ENCODE peak calls at places on chromosomes 7 and 10, in five cellular contexts. D, O, M, V and K are unnamed samples.
A peak's percentile ranks its signal among the peaks of the same experiment; 100 is the strongest.

GRCh38 chr10:118870467-118871243 is 115.9 kb upstream of the CACUL1 start:
- DNase-seq in D (peak; percentile 48), O (no peak), M (peak; percentile 30), V (peak; percentile 73), K (peak; percentile 86)

GRCh38 chr10:114632869-114633715 is 25.0 kb downstream of the ABLIM1 start:
- DNase-seq in D (peak; percentile 43), O (no peak), M (peak; percentile 23), V (no peak), K (peak; percentile 94)

GRCh38 chr7:116616555-116617059 is 55.4 kb upstream of the MET start:
- DNase-seq in D (no peak), O (no peak), M (no peak), V (no peak), K (peak; percentile 61)

GRCh38 chr10:47164126-47164799 is 135.7 kb upstream of the GDF10 start:
- DNase-seq in D (no peak), O (no peak), M (no peak), V (no peak), K (peak; percentile 92)

GRCh38 chr10:99276848-99277486 is 41.3 kb upstream of the HPSE2 start:
- DNase-seq in D (no peak), O (no peak), M (peak; percentile 18), V (peak; percentile 34), K (no peak)

GRCh38 chr7:132930881-132931280 is 151.0 kb downstream of the CHCHD3 start:
- DNase-seq in D (no peak), O (no peak), M (no peak), V (no peak), K (peak; percentile 12)

GRCh38 chr7:36215017-36215621 is 62.1 kb downstream of the EEPD1 start:
- DNase-seq in D (no peak), O (no peak), M (peak; percentile 88), V (no peak), K (no peak)

GRCh38 chr10:118394557-118395194 is 52.6 kb upstream of the FAM204A start:
- DNase-seq in D (no peak), O (no peak), M (no peak), V (peak; percentile 59), K (no peak)

GRCh38 chr10:27513451-27514191 is 9.5 kb downstream of the RAB18 start:
- DNase-seq in D (no peak), O (no peak), M (no peak), V (no peak), K (peak; percentile 79)

GRCh38 chr10:117755615-117756014 is 213.1 kb downstream of the EMX2 start:
- DNase-seq in D (no peak), O (no peak), M (no peak), V (no peak), K (no peak)

GRCh38 chr7:84161398-84161797 is 33.2 kb downstream of the SEMA3A start:
- DNase-seq in D (no peak), O (no peak), M (no peak), V (no peak), K (no peak)

GRCh38 chr10:22742678-22743077 is 28.3 kb upstream of the PIP4K2A start:
- DNase-seq in D (no peak), O (no peak), M (no peak), V (peak; percentile 86), K (no peak)

GRCh38 chr10:103917326-103918052 is 495 bp downstream of the STN1 start:
- DNase-seq in D (peak; percentile 66), O (peak; percentile 50), M (no peak), V (no peak), K (peak; percentile 18)

GRCh38 chr7:50718311-50718710 is 64.4 kb downstream of the GRB10 start:
- DNase-seq in D (no peak), O (no peak), M (no peak), V (no peak), K (no peak)

GRCh38 chr7:70925411-70926115 is 206.4 kb upstream of the GALNT17 start:
- DNase-seq in D (no peak), O (no peak), M (no peak), V (no peak), K (peak; percentile 7)

GRCh38 chr10:7608001-7608400 is 58.8 kb downstream of the ITIH5 start:
- DNase-seq in D (no peak), O (no peak), M (no peak), V (no peak), K (no peak)

GRCh38 chr10:23171232-23171876 is 20.8 kb upstream of the PTF1A start:
- DNase-seq in D (no peak), O (no peak), M (no peak), V (no peak), K (peak; percentile 3)

GRCh38 chr7:40374575-40374974 is 239.8 kb downstream of the SUGCT start:
- DNase-seq in D (no peak), O (no peak), M (no peak), V (no peak), K (no peak)

GRCh38 chr10:126240483-126240882 is 147.8 kb downstream of the ADAM12 start:
- DNase-seq in D (no peak), O (no peak), M (no peak), V (no peak), K (no peak)

GRCh38 chr7:142012825-142013506 is 17.3 kb downstream of the MGAM start:
- DNase-seq in D (no peak), O (no peak), M (no peak), V (peak; percentile 46), K (peak; percentile 64)

GRCh38 chr10:74322141-74322540 is 171.1 kb downstream of the ADK start:
- DNase-seq in D (no peak), O (no peak), M (no peak), V (no peak), K (no peak)

GRCh38 chr7:151592868-151593486 is 73.3 kb upstream of the RHEB start:
- DNase-seq in D (no peak), O (no peak), M (no peak), V (no peak), K (peak; percentile 97)

GRCh38 chr7:15130666-15131541 is 228.4 kb upstream of the DGKB start:
- DNase-seq in D (no peak), O (no peak), M (no peak), V (no peak), K (peak; percentile 47)

GRCh38 chr7:45993621-45994020 is 72.5 kb upstream of the IGFBP3 start:
- DNase-seq in D (no peak), O (no peak), M (no peak), V (no peak), K (no peak)

GRCh38 chr7:39312254-39312989 is 253.8 kb upstream of the YAE1 start:
- DNase-seq in D (no peak), O (no peak), M (no peak), V (no peak), K (no peak)

GRCh38 chr10:104309980-104310978 is 28.0 kb downstream of the ITPRIP start:
- DNase-seq in D (peak; percentile 87), O (no peak), M (no peak), V (no peak), K (peak; percentile 92)

GRCh38 chr7:158749396-158749795 is 44.8 kb upstream of the NCAPG2 start:
- DNase-seq in D (no peak), O (no peak), M (no peak), V (no peak), K (no peak)

GRCh38 chr10:114538544-114538906 is 119.5 kb downstream of the ABLIM1 start:
- DNase-seq in D (peak; percentile 45), O (peak; percentile 52), M (no peak), V (no peak), K (no peak)

GRCh38 chr7:6385110-6385792 is 62.5 kb downstream of the DAGLB start:
- DNase-seq in D (no peak), O (no peak), M (no peak), V (no peak), K (peak; percentile 97)

GRCh38 chr7:69871213-69871885 is 273.1 kb downstream of the AUTS2 start:
- DNase-seq in D (no peak), O (no peak), M (peak; percentile 36), V (no peak), K (peak; percentile 88)

GRCh38 chr10:43254199-43254730 is 12.6 kb downstream of the RASGEF1A start:
- DNase-seq in D (no peak), O (peak; percentile 22), M (peak; percentile 30), V (no peak), K (no peak)

GRCh38 chr7:12017046-12017445 is 185.0 kb upstream of the THSD7A start:
- DNase-seq in D (no peak), O (no peak), M (no peak), V (no peak), K (no peak)

GRCh38 chr10:110207805-110208613 is 604 bp downstream of the MXI1 start:
- DNase-seq in D (peak; percentile 31), O (peak; percentile 52), M (peak; percentile 66), V (peak; percentile 47), K (peak; percentile 45)

GRCh38 chr10:99966306-99966705 is 43.4 kb downstream of the DNMBP start:
- DNase-seq in D (no peak), O (no peak), M (peak; percentile 19), V (no peak), K (peak; percentile 99)

GRCh38 chr7:126436213-126436868 is 816.4 kb downstream of the GRM8 start:
- DNase-seq in D (no peak), O (no peak), M (no peak), V (no peak), K (no peak)

GRCh38 chr7:135879238-135879637 is 97.9 kb downstream of the MTPN start:
- DNase-seq in D (no peak), O (no peak), M (no peak), V (no peak), K (peak; percentile 86)

GRCh38 chr7:66913118-66914049 is 7.6 kb upstream of the TMEM248 start:
- DNase-seq in D (no peak), O (no peak), M (no peak), V (no peak), K (peak; percentile 21)